ENCODE peak calls at places on chromosomes 7 and 10, in nine cellular contexts. One of them, this sample, is unnamed.

GRCh38 chr7:24476227-24476626 is 97.0 kb upstream of the PALS2 start:
- DNase-seq in AG04450: no peak
- DNase-seq in NB4: no peak
- DNase-seq in choroid plexus epithelial cell: no peak
- DNase-seq in upper lobe of left lung: no peak
- DNase-seq in neural progenitor cell: no peak
- DNase-seq in ascending aorta: no peak
- DNase-seq in HFF-Myc: no peak
- DNase-seq in Peyer's patch: no peak
- DNase-seq in this sample: no peak

GRCh38 chr7:146661435-146661834 is 544.8 kb downstream of the CNTNAP2 start:
- DNase-seq in AG04450: no peak
- DNase-seq in NB4: no peak
- DNase-seq in choroid plexus epithelial cell: no peak
- DNase-seq in upper lobe of left lung: no peak
- DNase-seq in neural progenitor cell: no peak
- DNase-seq in ascending aorta: no peak
- DNase-seq in HFF-Myc: no peak
- DNase-seq in Peyer's patch: no peak
- DNase-seq in this sample: no peak

GRCh38 chr7:154503962-154504550 is 451.9 kb downstream of the DPP6 start:
- DNase-seq in AG04450: no peak
- DNase-seq in NB4: peak
- DNase-seq in choroid plexus epithelial cell: peak
- DNase-seq in upper lobe of left lung: no peak
- DNase-seq in neural progenitor cell: peak
- DNase-seq in ascending aorta: no peak
- DNase-seq in HFF-Myc: peak
- DNase-seq in Peyer's patch: no peak
- DNase-seq in this sample: no peak

GRCh38 chr10:97224483-97225435 is 39.0 kb upstream of the SLIT1 start:
- DNase-seq in AG04450: no peak
- DNase-seq in NB4: peak
- DNase-seq in choroid plexus epithelial cell: no peak
- DNase-seq in upper lobe of left lung: no peak
- DNase-seq in neural progenitor cell: no peak
- DNase-seq in ascending aorta: no peak
- DNase-seq in HFF-Myc: no peak
- DNase-seq in Peyer's patch: no peak
- DNase-seq in this sample: no peak

GRCh38 chr10:92240289-92241157 is 50.4 kb downstream of the CPEB3 start:
- DNase-seq in AG04450: no peak
- DNase-seq in NB4: peak
- DNase-seq in choroid plexus epithelial cell: peak
- DNase-seq in upper lobe of left lung: no peak
- DNase-seq in neural progenitor cell: peak
- DNase-seq in ascending aorta: peak
- DNase-seq in HFF-Myc: no peak
- DNase-seq in Peyer's patch: peak
- DNase-seq in this sample: peak

GRCh38 chr7:110502893-110503465 is 587.9 kb upstream of the LRRN3 start:
- DNase-seq in AG04450: peak
- DNase-seq in NB4: no peak
- DNase-seq in choroid plexus epithelial cell: peak
- DNase-seq in upper lobe of left lung: no peak
- DNase-seq in neural progenitor cell: no peak
- DNase-seq in ascending aorta: no peak
- DNase-seq in HFF-Myc: peak
- DNase-seq in Peyer's patch: no peak
- DNase-seq in this sample: no peak

GRCh38 chr7:5476001-5476400 is 52.4 kb upstream of the TNRC18 start:
- DNase-seq in AG04450: no peak
- DNase-seq in NB4: peak
- DNase-seq in choroid plexus epithelial cell: no peak
- DNase-seq in upper lobe of left lung: no peak
- DNase-seq in neural progenitor cell: no peak
- DNase-seq in ascending aorta: no peak
- DNase-seq in HFF-Myc: no peak
- DNase-seq in Peyer's patch: no peak
- DNase-seq in this sample: no peak

GRCh38 chr7:127957886-127958285 is 73.4 kb downstream of the LRRC4 start:
- DNase-seq in AG04450: no peak
- DNase-seq in NB4: no peak
- DNase-seq in choroid plexus epithelial cell: no peak
- DNase-seq in upper lobe of left lung: no peak
- DNase-seq in neural progenitor cell: no peak
- DNase-seq in ascending aorta: no peak
- DNase-seq in HFF-Myc: no peak
- DNase-seq in Peyer's patch: no peak
- DNase-seq in this sample: no peak

GRCh38 chr10:44402465-44403205 is 17.7 kb upstream of the CXCL12 start:
- DNase-seq in AG04450: no peak
- DNase-seq in NB4: no peak
- DNase-seq in choroid plexus epithelial cell: no peak
- DNase-seq in upper lobe of left lung: no peak
- DNase-seq in neural progenitor cell: no peak
- DNase-seq in ascending aorta: no peak
- DNase-seq in HFF-Myc: no peak
- DNase-seq in Peyer's patch: no peak
- DNase-seq in this sample: no peak

GRCh38 chr10:99449023-99449422 is 18.6 kb upstream of the GOT1 start:
- DNase-seq in AG04450: no peak
- DNase-seq in NB4: no peak
- DNase-seq in choroid plexus epithelial cell: no peak
- DNase-seq in upper lobe of left lung: no peak
- DNase-seq in neural progenitor cell: no peak
- DNase-seq in ascending aorta: no peak
- DNase-seq in HFF-Myc: no peak
- DNase-seq in Peyer's patch: no peak
- DNase-seq in this sample: no peak

GRCh38 chr10:122853665-122854313 is 8.1 kb upstream of the CUZD1 start:
- DNase-seq in AG04450: no peak
- DNase-seq in NB4: no peak
- DNase-seq in choroid plexus epithelial cell: peak
- DNase-seq in upper lobe of left lung: no peak
- DNase-seq in neural progenitor cell: no peak
- DNase-seq in ascending aorta: no peak
- DNase-seq in HFF-Myc: no peak
- DNase-seq in Peyer's patch: no peak
- DNase-seq in this sample: no peak

GRCh38 chr7:157834501-157835143 is 497.8 kb downstream of the DNAJB6 start:
- DNase-seq in AG04450: no peak
- DNase-seq in NB4: no peak
- DNase-seq in choroid plexus epithelial cell: peak
- DNase-seq in upper lobe of left lung: peak
- DNase-seq in neural progenitor cell: peak
- DNase-seq in ascending aorta: no peak
- DNase-seq in HFF-Myc: no peak
- DNase-seq in Peyer's patch: peak
- DNase-seq in this sample: no peak

GRCh38 chr10:125370578-125370977 is 210.2 kb upstream of the CTBP2 start:
- DNase-seq in AG04450: no peak
- DNase-seq in NB4: no peak
- DNase-seq in choroid plexus epithelial cell: no peak
- DNase-seq in upper lobe of left lung: peak
- DNase-seq in neural progenitor cell: peak
- DNase-seq in ascending aorta: no peak
- DNase-seq in HFF-Myc: no peak
- DNase-seq in Peyer's patch: no peak
- DNase-seq in this sample: peak

GRCh38 chr10:23283680-23284079 is 60.9 kb downstream of the C10orf67 start:
- DNase-seq in AG04450: no peak
- DNase-seq in NB4: no peak
- DNase-seq in choroid plexus epithelial cell: no peak
- DNase-seq in upper lobe of left lung: no peak
- DNase-seq in neural progenitor cell: no peak
- DNase-seq in ascending aorta: no peak
- DNase-seq in HFF-Myc: no peak
- DNase-seq in Peyer's patch: no peak
- DNase-seq in this sample: no peak

GRCh38 chr10:6701289-6701688 is 121.2 kb upstream of the PRKCQ start:
- DNase-seq in AG04450: no peak
- DNase-seq in NB4: peak
- DNase-seq in choroid plexus epithelial cell: peak
- DNase-seq in upper lobe of left lung: no peak
- DNase-seq in neural progenitor cell: peak
- DNase-seq in ascending aorta: no peak
- DNase-seq in HFF-Myc: no peak
- DNase-seq in Peyer's patch: no peak
- DNase-seq in this sample: peak

GRCh38 chr10:69087600-69088470 is at the start of gene SRGN:
- DNase-seq in AG04450: peak
- DNase-seq in NB4: peak
- DNase-seq in choroid plexus epithelial cell: peak
- DNase-seq in upper lobe of left lung: no peak
- DNase-seq in neural progenitor cell: no peak
- DNase-seq in ascending aorta: peak
- DNase-seq in HFF-Myc: no peak
- DNase-seq in Peyer's patch: no peak
- DNase-seq in this sample: no peak

GRCh38 chr10:127196227-127196954 is at the start of gene INSYN2A:
- DNase-seq in AG04450: no peak
- DNase-seq in NB4: no peak
- DNase-seq in choroid plexus epithelial cell: peak
- DNase-seq in upper lobe of left lung: peak
- DNase-seq in neural progenitor cell: peak
- DNase-seq in ascending aorta: no peak
- DNase-seq in HFF-Myc: no peak
- DNase-seq in Peyer's patch: peak
- DNase-seq in this sample: peak

GRCh38 chr7:159141660-159142059 is 3.0 kb downstream of the VIPR2 start:
- DNase-seq in AG04450: no peak
- DNase-seq in NB4: no peak
- DNase-seq in choroid plexus epithelial cell: no peak
- DNase-seq in upper lobe of left lung: no peak
- DNase-seq in neural progenitor cell: peak
- DNase-seq in ascending aorta: no peak
- DNase-seq in HFF-Myc: no peak
- DNase-seq in Peyer's patch: no peak
- DNase-seq in this sample: no peak
- TF ChIP-seq CTCF in AG04450: no peak
- TF ChIP-seq CTCF in NB4: no peak
- TF ChIP-seq CTCF in choroid plexus epithelial cell: no peak
- TF ChIP-seq CTCF in upper lobe of left lung: no peak
- TF ChIP-seq CTCF in neural progenitor cell: peak
- TF ChIP-seq CTCF in ascending aorta: no peak
- TF ChIP-seq CTCF in HFF-Myc: no peak
- TF ChIP-seq CTCF in Peyer's patch: no peak
- TF ChIP-seq CTCF in this sample: no peak

GRCh38 chr7:150466477-150466876 is 16.0 kb downstream of the GIMAP8 start:
- DNase-seq in AG04450: no peak
- DNase-seq in NB4: no peak
- DNase-seq in choroid plexus epithelial cell: no peak
- DNase-seq in upper lobe of left lung: no peak
- DNase-seq in neural progenitor cell: no peak
- DNase-seq in ascending aorta: no peak
- DNase-seq in HFF-Myc: no peak
- DNase-seq in Peyer's patch: no peak
- DNase-seq in this sample: no peak
- TF ChIP-seq CTCF in AG04450: no peak
- TF ChIP-seq CTCF in NB4: no peak
- TF ChIP-seq CTCF in choroid plexus epithelial cell: no peak
- TF ChIP-seq CTCF in upper lobe of left lung: no peak
- TF ChIP-seq CTCF in neural progenitor cell: no peak
- TF ChIP-seq CTCF in ascending aorta: no peak
- TF ChIP-seq CTCF in HFF-Myc: no peak
- TF ChIP-seq CTCF in Peyer's patch: no peak
- TF ChIP-seq CTCF in this sample: no peak

DNA sequence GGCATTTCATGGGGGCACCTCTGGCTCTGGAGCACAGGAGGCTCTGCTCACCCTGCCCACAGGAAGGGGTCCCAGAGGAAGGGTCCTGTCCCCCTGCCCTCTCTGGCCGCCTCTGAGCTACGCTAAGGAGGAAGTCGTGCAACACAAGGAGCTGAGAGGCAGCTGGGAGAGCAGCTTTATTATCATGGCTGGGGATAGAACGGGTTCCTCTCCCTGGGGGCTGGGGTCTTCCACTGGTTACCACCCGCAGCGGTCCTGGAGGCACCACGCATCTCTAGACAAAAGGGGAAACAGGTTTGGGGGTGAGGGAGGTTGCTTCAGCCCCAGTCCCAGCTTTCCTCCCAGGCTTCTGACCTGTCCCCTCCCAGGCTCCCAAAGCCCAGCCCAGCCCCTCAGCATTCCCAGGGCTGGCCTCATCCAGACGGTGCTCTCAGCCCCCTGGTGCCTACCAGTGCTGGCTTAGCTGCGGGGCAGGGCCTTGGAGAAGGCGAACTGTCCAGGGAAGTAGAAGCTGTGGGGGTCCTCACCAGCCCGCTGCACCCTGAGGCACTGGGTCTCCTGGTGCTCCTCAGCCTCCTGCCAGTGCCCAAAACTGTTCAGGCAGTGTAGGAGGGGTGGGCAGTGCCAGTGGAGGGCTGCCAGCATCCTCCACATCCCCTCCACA is 3.1 kb downstream of the RARRES2 start:
- DNase-seq in AG04450: no peak
- DNase-seq in NB4: peak
- DNase-seq in choroid plexus epithelial cell: no peak
- DNase-seq in upper lobe of left lung: no peak
- DNase-seq in neural progenitor cell: no peak
- DNase-seq in ascending aorta: no peak
- DNase-seq in HFF-Myc: no peak
- DNase-seq in Peyer's patch: no peak
- DNase-seq in this sample: no peak
- TF ChIP-seq CTCF in AG04450: no peak
- TF ChIP-seq CTCF in NB4: no peak
- TF ChIP-seq CTCF in choroid plexus epithelial cell: no peak
- TF ChIP-seq CTCF in upper lobe of left lung: no peak
- TF ChIP-seq CTCF in neural progenitor cell: no peak
- TF ChIP-seq CTCF in ascending aorta: no peak
- TF ChIP-seq CTCF in HFF-Myc: no peak
- TF ChIP-seq CTCF in Peyer's patch: no peak
- TF ChIP-seq CTCF in this sample: no peak

DNA sequence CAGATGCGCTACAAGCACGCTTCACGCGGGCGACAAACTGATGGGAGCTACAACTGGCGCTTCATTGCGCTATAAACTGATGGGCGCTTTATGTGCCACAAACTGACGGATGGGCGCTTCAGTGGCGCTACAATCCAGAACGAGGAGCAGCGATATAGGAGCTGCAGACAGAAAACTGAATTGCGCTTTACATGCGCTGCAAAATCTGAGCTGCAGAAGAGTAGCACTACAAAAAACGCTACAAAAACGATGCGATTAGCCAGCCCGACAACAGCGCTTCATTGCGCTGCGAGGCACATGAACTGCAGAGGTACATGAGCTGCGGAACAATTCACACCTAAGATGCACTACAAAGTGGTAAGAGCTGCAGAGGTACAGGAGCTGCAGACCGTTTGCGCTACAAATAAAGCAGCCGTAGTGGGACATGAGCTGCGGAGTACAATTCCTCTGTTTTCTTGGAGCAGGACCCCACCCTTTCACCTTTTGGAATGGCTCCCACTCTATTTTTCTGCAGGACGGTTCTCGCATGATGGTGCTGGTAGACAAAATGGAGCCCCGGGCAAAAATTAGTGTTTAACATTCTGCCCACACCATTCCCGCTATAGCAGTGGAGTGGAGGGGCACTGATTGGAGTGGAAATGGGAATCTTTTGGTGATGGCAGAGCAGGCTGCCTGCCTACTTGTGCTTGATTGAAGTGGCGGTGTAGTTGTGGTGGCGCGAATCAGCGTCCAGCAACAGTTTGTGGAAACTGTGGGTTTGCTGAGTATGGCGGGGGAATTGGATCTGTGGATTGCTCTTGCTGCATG is 1.2 kb upstream of the SGCE start:
- DNase-seq in AG04450: no peak
- DNase-seq in NB4: peak
- DNase-seq in choroid plexus epithelial cell: peak
- DNase-seq in upper lobe of left lung: no peak
- DNase-seq in neural progenitor cell: peak
- DNase-seq in ascending aorta: no peak
- DNase-seq in HFF-Myc: no peak
- DNase-seq in Peyer's patch: peak
- DNase-seq in this sample: peak
- TF ChIP-seq CTCF in AG04450: no peak
- TF ChIP-seq CTCF in NB4: no peak
- TF ChIP-seq CTCF in choroid plexus epithelial cell: no peak
- TF ChIP-seq CTCF in upper lobe of left lung: no peak
- TF ChIP-seq CTCF in neural progenitor cell: no peak
- TF ChIP-seq CTCF in ascending aorta: no peak
- TF ChIP-seq CTCF in HFF-Myc: no peak
- TF ChIP-seq CTCF in Peyer's patch: no peak
- TF ChIP-seq CTCF in this sample: no peak